ENCODE peak calls at places on chromosome 7, in eight cellular contexts. G, M, S, B, I, Q, Y and J are unnamed samples. For H3K9me2, the result is how much of the 10 kb centered on the place peaks cover.

GRCh38 chr7:150489812-150490211 is 24.9 kb upstream of the GIMAP7 start:
- DNase-seq in G (no peak), M (no peak), S (no peak), B (no peak), I (no peak), Q (no peak), Y (no peak), J (no peak)

GRCh38 chr7:33130184-33130583 is 820 bp downstream of the BBS9 start:
- DNase-seq in G (no peak), M (peak), S (no peak), B (peak), I (no peak), Q (no peak), Y (no peak), J (no peak)

GRCh38 chr7:78151229-78151628 is 352.7 kb downstream of the PHTF2 start:
- DNase-seq in G (no peak), M (peak), S (no peak), B (no peak), I (no peak), Q (no peak), Y (no peak), J (no peak)

GRCh38 chr7:15041226-15041625 is 138.7 kb upstream of the DGKB start:
- DNase-seq in G (no peak), M (no peak), S (no peak), B (no peak), I (no peak), Q (no peak), Y (no peak), J (peak)

GRCh38 chr7:64879800-64880199 is 23.3 kb upstream of the ZNF273 start:
- DNase-seq in G (no peak), M (no peak), S (no peak), B (no peak), I (no peak), Q (no peak), Y (no peak), J (no peak)

GRCh38 chr7:158782638-158783490 is 46.4 kb downstream of the ESYT2 start:
- DNase-seq in G (peak), M (peak), S (no peak), B (peak), I (peak), Q (no peak), Y (no peak), J (peak)

GRCh38 chr7:116702046-116702445 is 30.1 kb downstream of the MET start:
- DNase-seq in G (no peak), M (no peak), S (no peak), B (no peak), I (peak), Q (no peak), Y (no peak), J (peak)

GRCh38 chr7:2968176-2968575 is 75.5 kb downstream of the CARD11 start:
- DNase-seq in G (no peak), M (no peak), S (no peak), B (no peak), I (no peak), Q (no peak), Y (no peak), J (no peak)

GRCh38 chr7:143290293-143290692 is 2.1 kb downstream of the CASP2 start:
- DNase-seq in G (no peak), M (no peak), S (no peak), B (no peak), I (no peak), Q (no peak), Y (no peak), J (no peak)

GRCh38 chr7:155731375-155731774 is 80.9 kb downstream of the SHH start:
- DNase-seq in G (peak), M (peak), S (no peak), B (no peak), I (peak), Q (no peak), Y (no peak), J (peak)

GRCh38 chr7:91043181-91043580 is 221.1 kb upstream of the FZD1 start:
- DNase-seq in G (no peak), M (no peak), S (no peak), B (no peak), I (no peak), Q (no peak), Y (no peak), J (no peak)

GRCh38 chr7:83976302-83976701 is 218.3 kb downstream of the SEMA3A start:
- DNase-seq in G (peak), M (peak), S (peak), B (peak), I (no peak), Q (peak), Y (no peak), J (peak)

GRCh38 chr7:151897201-151897711 is 20.3 kb upstream of the PRKAG2 start:
- DNase-seq in G (peak), M (no peak), S (no peak), B (peak), I (peak), Q (no peak), Y (no peak), J (peak)

GRCh38 chr7:136495081-136495480 is 373.4 kb upstream of the CHRM2 start:
- DNase-seq in G (no peak), M (no peak), S (no peak), B (no peak), I (no peak), Q (peak), Y (no peak), J (no peak)

DNA sequence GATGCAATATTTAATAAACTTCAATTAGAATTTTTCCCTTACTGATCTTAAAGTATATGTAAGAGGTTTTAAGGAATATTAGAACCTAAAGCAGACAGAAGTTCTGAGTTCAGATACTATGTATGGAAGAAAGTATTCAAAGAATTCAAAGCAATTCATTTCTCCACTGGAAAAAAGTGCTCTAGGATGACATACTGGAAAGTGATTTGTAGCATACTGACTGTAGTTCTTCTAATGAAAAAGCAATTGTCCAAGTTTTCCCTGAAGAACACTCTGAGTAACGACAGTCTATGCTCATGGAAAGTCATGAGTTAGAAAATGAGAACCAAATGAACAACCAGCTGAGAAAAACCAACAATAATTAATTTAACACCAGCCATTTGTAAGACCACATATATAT is 180.8 kb upstream of the SLC26A5 start:
- DNase-seq in G (no peak), M (peak), S (no peak), B (no peak), I (no peak), Q (no peak), Y (no peak), J (no peak)
- H3K4me3 ChIP-seq in G (no peak), M (no peak), S (no peak), B (no peak), I (no peak), Q (no peak), Y (no peak), J (no peak)

GRCh38 chr7:11128500-11128899 is 154.8 kb downstream of the PHF14 start:
- DNase-seq in G (no peak), M (no peak), S (no peak), B (peak), I (no peak), Q (no peak), Y (no peak), J (no peak)

GRCh38 chr7:11130012-11130411 is 156.3 kb downstream of the PHF14 start:
- DNase-seq in G (no peak), M (no peak), S (no peak), B (no peak), I (no peak), Q (no peak), Y (no peak), J (no peak)

GRCh38 chr7:11127988-11128387 is 154.3 kb downstream of the PHF14 start:
- DNase-seq in G (no peak), M (no peak), S (no peak), B (no peak), I (no peak), Q (no peak), Y (no peak), J (no peak)

GRCh38 chr7:11133436-11133959 is 159.8 kb downstream of the PHF14 start:
- DNase-seq in G (no peak), M (no peak), S (no peak), B (no peak), I (no peak), Q (no peak), Y (no peak), J (no peak)

GRCh38 chr7:11130601-11131000 is 156.9 kb downstream of the PHF14 start:
- DNase-seq in G (no peak), M (no peak), S (no peak), B (no peak), I (no peak), Q (no peak), Y (no peak), J (no peak)
- H3K9me2 ChIP-seq in G (under half), M (under half), S (under half), B (under half), I (under half), Q (under half), Y (under half), J (under half)

DNA sequence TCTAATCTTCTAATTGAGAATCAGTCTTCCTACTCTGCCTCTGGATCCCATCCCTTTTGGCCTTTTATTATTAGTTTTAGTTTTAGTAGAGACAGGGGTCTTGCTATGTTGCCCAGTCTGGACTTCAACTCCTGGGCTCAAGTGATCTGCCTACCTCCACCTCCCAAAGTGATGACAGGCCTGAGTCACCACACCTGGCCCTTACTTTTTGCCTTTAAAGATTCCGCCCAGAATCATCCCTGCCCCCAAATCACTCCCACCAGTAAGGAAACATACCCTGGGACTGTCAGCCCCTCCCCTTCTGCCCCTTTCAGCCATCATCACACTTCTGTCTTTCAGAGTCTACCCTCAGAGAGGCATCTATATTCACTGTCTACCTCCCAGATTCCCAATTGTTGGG is 18.7 kb downstream of the KPNA7 start:
- DNase-seq in G (no peak), M (no peak), S (no peak), B (no peak), I (no peak), Q (no peak), Y (no peak), J (no peak)
- H3K4me3 ChIP-seq in G (no peak), M (no peak), S (no peak), B (no peak), I (no peak), Q (no peak), Y (no peak), J (no peak)

GRCh38 chr7:102220229-102220850 is 66.3 kb upstream of the SH2B2 start:
- DNase-seq in G (no peak), M (no peak), S (no peak), B (peak), I (no peak), Q (no peak), Y (no peak), J (no peak)
- H3K9me2 ChIP-seq in G (under half), M (under half), S (under half), B (under half), I (under half), Q (under half), Y (under half), J (under half)

GRCh38 chr7:23467281-23467680 is 3.0 kb downstream of the IGF2BP3 start:
- DNase-seq in G (peak), M (peak), S (no peak), B (peak), I (no peak), Q (no peak), Y (no peak), J (no peak)
- H3K4me3 ChIP-seq in G (peak), M (peak), S (peak), B (peak), I (peak), Q (no peak), Y (peak), J (peak)

DNA sequence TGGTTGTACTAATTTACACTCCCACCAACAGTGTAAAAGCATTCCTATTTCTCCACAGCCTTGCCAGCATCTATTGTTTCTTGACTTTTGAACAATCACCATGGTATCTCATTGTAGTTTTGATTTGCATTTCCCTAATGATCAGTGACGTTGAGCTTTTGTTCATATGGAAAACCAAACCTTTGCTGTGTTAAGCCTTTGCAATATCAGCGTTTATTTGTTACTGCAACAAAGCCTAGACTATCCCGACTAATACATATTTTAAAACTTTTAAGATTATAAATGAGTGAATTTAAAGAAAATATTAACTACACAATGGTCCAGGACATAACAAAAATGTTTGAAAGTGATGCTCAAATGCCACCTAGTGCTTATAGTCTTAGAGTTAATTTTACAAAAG is 26.6 kb downstream of the TRIL start:
- DNase-seq in G (no peak), M (no peak), S (no peak), B (no peak), I (no peak), Q (no peak), Y (no peak), J (no peak)
- H3K9me2 ChIP-seq in G (under half), M (under half), S (under half), B (under half), I (under half), Q (under half), Y (under half), J (under half)

GRCh38 chr7:101155303-101155702 is 1.0 kb downstream of the AP1S1 start:
- DNase-seq in G (no peak), M (no peak), S (no peak), B (peak), I (no peak), Q (no peak), Y (no peak), J (no peak)
- H3K4me3 ChIP-seq in G (peak), M (peak), S (peak), B (peak), I (peak), Q (peak), Y (peak), J (peak)

GRCh38 chr7:583410-584121 is 63.9 kb upstream of the PDGFA start:
- DNase-seq in G (no peak), M (no peak), S (no peak), B (no peak), I (no peak), Q (no peak), Y (no peak), J (no peak)
- H3K9me2 ChIP-seq in G (under half), M (under half), S (under half), B (under half), I (under half), Q (under half), Y (under half), J (under half)

GRCh38 chr7:17815318-17815717 is 125.0 kb downstream of the SNX13 start:
- DNase-seq in G (no peak), M (no peak), S (no peak), B (no peak), I (no peak), Q (no peak), Y (no peak), J (peak)

GRCh38 chr7:17816903-17817302 is 123.4 kb downstream of the SNX13 start:
- DNase-seq in G (no peak), M (no peak), S (no peak), B (no peak), I (no peak), Q (no peak), Y (no peak), J (no peak)

DNA sequence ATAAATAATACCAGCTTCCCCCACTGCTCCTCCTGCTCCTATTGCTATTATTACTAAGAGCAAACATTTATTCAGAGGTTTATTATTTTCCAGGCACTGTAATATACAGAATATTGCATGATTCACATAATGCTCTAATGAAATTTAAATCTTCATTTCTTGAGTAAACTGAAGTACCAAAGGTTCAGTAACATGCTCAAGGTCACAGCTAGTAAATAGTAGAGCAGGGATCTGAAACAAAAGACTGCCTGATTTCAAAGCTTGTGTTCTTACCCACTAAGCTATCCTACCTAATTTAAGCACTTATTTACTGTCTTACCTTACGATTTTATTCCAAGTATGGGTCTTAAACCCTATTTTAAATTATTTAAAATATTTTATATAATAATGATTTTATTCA is 126.2 kb downstream of the SNX13 start:
- DNase-seq in G (no peak), M (no peak), S (no peak), B (no peak), I (no peak), Q (no peak), Y (no peak), J (no peak)
- H3K4me3 ChIP-seq in G (no peak), M (no peak), S (no peak), B (no peak), I (no peak), Q (no peak), Y (no peak), J (no peak)